ENCODE peak calls at places on chromosomes 11 and 22, in eight cellular contexts. One of them, this sample, is unnamed.

GRCh38 chr22:27990879-27991278 is 71.8 kb upstream of the PITPNB start:
- DNase-seq in GM23248: peak; percentile 68
- DNase-seq in endodermal cell: peak; percentile 95
- DNase-seq in NCI-H2081: no peak
- DNase-seq in RPMI8226: peak; percentile 46
- DNase-seq in cerebellar cortex: peak; percentile 11
- DNase-seq in H4: peak; percentile 16
- DNase-seq in right lobe of liver: peak; percentile 74
- DNase-seq in this sample: no peak

GRCh38 chr11:90423378-90423777 is 200.5 kb upstream of the CHORDC1 start:
- DNase-seq in NCI-H2081: no peak
- DNase-seq in endodermal cell: no peak
- DNase-seq in H4: no peak
- DNase-seq in cerebellar cortex: no peak
- DNase-seq in right lobe of liver: no peak
- DNase-seq in GM23248: no peak
- DNase-seq in RPMI8226: no peak
- DNase-seq in this sample: no peak

GRCh38 chr11:84887055-84887629 is 740.0 kb downstream of the DLG2 start:
- DNase-seq in NCI-H2081: no peak
- DNase-seq in cerebellar cortex: no peak
- DNase-seq in endodermal cell: no peak
- DNase-seq in right lobe of liver: no peak
- DNase-seq in RPMI8226: no peak
- DNase-seq in GM23248: peak; percentile 62
- DNase-seq in H4: no peak
- DNase-seq in this sample: no peak

GRCh38 chr11:8759634-8760033 is 77.0 kb downstream of the RPL27A start:
- DNase-seq in GM23248: no peak
- DNase-seq in endodermal cell: peak; percentile 45
- DNase-seq in NCI-H2081: no peak
- DNase-seq in right lobe of liver: no peak
- DNase-seq in H4: no peak
- DNase-seq in cerebellar cortex: peak; percentile 81
- DNase-seq in RPMI8226: no peak
- DNase-seq in this sample: no peak

GRCh38 chr11:69318093-69318420 is 24.1 kb downstream of the MYEOV start:
- DNase-seq in cerebellar cortex: no peak
- DNase-seq in right lobe of liver: no peak
- DNase-seq in RPMI8226: no peak
- DNase-seq in H4: no peak
- DNase-seq in NCI-H2081: no peak
- DNase-seq in GM23248: no peak
- DNase-seq in endodermal cell: no peak
- DNase-seq in this sample: no peak

GRCh38 chr11:68338041-68338800 is 25.8 kb downstream of the LRP5 start:
- DNase-seq in endodermal cell: no peak
- DNase-seq in H4: no peak
- DNase-seq in RPMI8226: no peak
- DNase-seq in NCI-H2081: no peak
- DNase-seq in GM23248: peak; percentile 85
- DNase-seq in cerebellar cortex: no peak
- DNase-seq in right lobe of liver: no peak
- DNase-seq in this sample: no peak

GRCh38 chr11:123268118-123268517 is 73.1 kb upstream of the CLMP start:
- DNase-seq in cerebellar cortex: no peak
- DNase-seq in H4: no peak
- DNase-seq in NCI-H2081: no peak
- DNase-seq in GM23248: peak; percentile 31
- DNase-seq in right lobe of liver: no peak
- DNase-seq in RPMI8226: no peak
- DNase-seq in endodermal cell: no peak
- DNase-seq in this sample: no peak

GRCh38 chr22:21567456-21568206 is at the start of gene UBE2L3:
- DNase-seq in endodermal cell: peak; percentile 95
- DNase-seq in RPMI8226: peak; percentile 62
- DNase-seq in cerebellar cortex: peak; percentile 78
- DNase-seq in GM23248: peak; percentile 91
- DNase-seq in H4: peak; percentile 50
- DNase-seq in NCI-H2081: peak; percentile 58
- DNase-seq in right lobe of liver: peak; percentile 89
- DNase-seq in this sample: peak; percentile 67

GRCh38 chr11:82842019-82842418 is 58.2 kb downstream of the PRCP start:
- DNase-seq in NCI-H2081: no peak
- DNase-seq in cerebellar cortex: peak; percentile 43
- DNase-seq in endodermal cell: no peak
- DNase-seq in H4: no peak
- DNase-seq in right lobe of liver: no peak
- DNase-seq in GM23248: no peak
- DNase-seq in RPMI8226: no peak
- DNase-seq in this sample: no peak

GRCh38 chr22:23305922-23306374 is 125.6 kb downstream of the BCR start:
- DNase-seq in endodermal cell: no peak
- DNase-seq in right lobe of liver: no peak
- DNase-seq in cerebellar cortex: peak; percentile 85
- DNase-seq in RPMI8226: no peak
- DNase-seq in H4: peak; percentile 56
- DNase-seq in NCI-H2081: no peak
- DNase-seq in GM23248: peak; percentile 69
- DNase-seq in this sample: no peak

GRCh38 chr11:91761406-91762027 is 463.1 kb upstream of the FAT3 start:
- DNase-seq in NCI-H2081: peak; percentile 6
- DNase-seq in endodermal cell: peak; percentile 42
- DNase-seq in cerebellar cortex: no peak
- DNase-seq in right lobe of liver: no peak
- DNase-seq in RPMI8226: no peak
- DNase-seq in H4: no peak
- DNase-seq in GM23248: no peak
- DNase-seq in this sample: no peak

GRCh38 chr22:36356708-36357694 is 30.8 kb downstream of the MYH9 start:
- DNase-seq in H4: no peak
- DNase-seq in NCI-H2081: no peak
- DNase-seq in cerebellar cortex: no peak
- DNase-seq in right lobe of liver: no peak
- DNase-seq in GM23248: no peak
- DNase-seq in endodermal cell: no peak
- DNase-seq in RPMI8226: no peak
- DNase-seq in this sample: no peak

GRCh38 chr22:49763696-49764095 is 64.0 kb downstream of the BRD1 start:
- DNase-seq in RPMI8226: no peak
- DNase-seq in GM23248: no peak
- DNase-seq in H4: no peak
- DNase-seq in right lobe of liver: no peak
- DNase-seq in NCI-H2081: no peak
- DNase-seq in cerebellar cortex: no peak
- DNase-seq in endodermal cell: peak; percentile 31
- DNase-seq in this sample: no peak

GRCh38 chr11:45042560-45042959 is 91.9 kb upstream of the TP53I11 start:
- DNase-seq in endodermal cell: no peak
- DNase-seq in H4: peak; percentile 48
- DNase-seq in NCI-H2081: peak; percentile 19
- DNase-seq in GM23248: peak; percentile 61
- DNase-seq in cerebellar cortex: no peak
- DNase-seq in right lobe of liver: no peak
- DNase-seq in RPMI8226: no peak
- DNase-seq in this sample: no peak

GRCh38 chr11:1107316-1108245 is 32.9 kb downstream of the MUC2 start:
- DNase-seq in H4: no peak
- DNase-seq in cerebellar cortex: no peak
- DNase-seq in RPMI8226: no peak
- DNase-seq in GM23248: no peak
- DNase-seq in right lobe of liver: no peak
- DNase-seq in NCI-H2081: no peak
- DNase-seq in endodermal cell: no peak
- DNase-seq in this sample: no peak

GRCh38 chr11:17544181-17544622 is at the start of gene USH1C:
- DNase-seq in right lobe of liver: no peak
- DNase-seq in NCI-H2081: no peak
- DNase-seq in RPMI8226: no peak
- DNase-seq in endodermal cell: peak; percentile 94
- DNase-seq in GM23248: no peak
- DNase-seq in H4: no peak
- DNase-seq in cerebellar cortex: no peak
- DNase-seq in this sample: no peak